ENCODE peak calls at places on chromosomes 16 and 17, in six cellular contexts. N, T, H, C, E and K are unnamed samples.

GRCh38 chr16:83068686-83069085 is 441.9 kb downstream of the CDH13 start:
- DNase-seq in N (no peak), T (no peak), H (peak; percentile 78), C (peak; percentile 4), E (no peak), K (peak; percentile 16)

GRCh38 chr16:84478172-84478948 is 26.1 kb downstream of the MEAK7 start:
- DNase-seq in N (no peak), T (no peak), H (peak; percentile 20), C (no peak), E (no peak), K (peak; percentile 38)

GRCh38 chr16:27098366-27099050 is 31.8 kb downstream of the C16orf82 start:
- DNase-seq in N (no peak), T (no peak), H (no peak), C (no peak), E (no peak), K (no peak)

GRCh38 chr17:28700830-28701492 is 10.7 kb downstream of the PROCA1 start:
- DNase-seq in N (no peak), T (no peak), H (no peak), C (no peak), E (no peak), K (no peak)

GRCh38 chr16:13376174-13376573 is 474.8 kb downstream of the SHISA9 start:
- DNase-seq in N (no peak), T (no peak), H (no peak), C (no peak), E (no peak), K (no peak)

GRCh38 chr17:36617773-36618172 is 16.4 kb downstream of the MRM1 start:
- DNase-seq in N (no peak), T (no peak), H (no peak), C (no peak), E (no peak), K (no peak)

GRCh38 chr16:72084445-72084844 is 9.0 kb downstream of the TXNL4B start:
- DNase-seq in N (no peak), T (no peak), H (no peak), C (no peak), E (no peak), K (no peak)

GRCh38 chr16:73191111-73192046 is 143.5 kb upstream of the ZFHX3 start:
- DNase-seq in N (no peak), T (no peak), H (no peak), C (no peak), E (no peak), K (no peak)

GRCh38 chr16:67928561-67929364 is 2.9 kb downstream of the CTRL start:
- DNase-seq in N (peak; percentile 78), T (peak; percentile 56), H (peak; percentile 66), C (peak; percentile 67), E (peak; percentile 75), K (peak; percentile 75)

GRCh38 chr17:4519361-4519788 is 20.7 kb downstream of the SPNS2 start:
- DNase-seq in N (no peak), T (no peak), H (no peak), C (peak; percentile 83), E (no peak), K (no peak)

GRCh38 chr17:83190601-83191387 is 111.4 kb downstream of the METRNL start:
- DNase-seq in N (no peak), T (no peak), H (no peak), C (no peak), E (no peak), K (no peak)

GRCh38 chr17:82023447-82024241 is 539 bp downstream of the LRRC45 start:
- DNase-seq in N (no peak), T (no peak), H (no peak), C (no peak), E (peak; percentile 34), K (no peak)

GRCh38 chr17:75619506-75620431 is 13.5 kb upstream of the SMIM5 start:
- DNase-seq in N (no peak), T (no peak), H (peak; percentile 50), C (no peak), E (no peak), K (peak; percentile 33)

GRCh38 chr16:90035902-90036301 is 16.6 kb upstream of the DBNDD1 start:
- DNase-seq in N (no peak), T (no peak), H (no peak), C (no peak), E (no peak), K (no peak)

GRCh38 chr16:30186444-30186781 is 3.0 kb downstream of the CORO1A start:
- DNase-seq in N (no peak), T (no peak), H (no peak), C (no peak), E (no peak), K (no peak)

GRCh38 chr17:19508327-19508867 is 25.3 kb upstream of the SLC47A1 start:
- DNase-seq in N (peak; percentile 63), T (no peak), H (no peak), C (peak; percentile 20), E (peak; percentile 52), K (no peak)

GRCh38 chr16:525123-525519 is 2.4 kb upstream of the CAPN15 start:
- DNase-seq in N (no peak), T (no peak), H (no peak), C (no peak), E (no peak), K (no peak)

GRCh38 chr16:89370601-89371000 is 119.8 kb downstream of the ANKRD11 start:
- DNase-seq in N (no peak), T (no peak), H (no peak), C (no peak), E (no peak), K (no peak)

GRCh38 chr17:64209983-64210382 is 53.1 kb downstream of the TEX2 start:
- DNase-seq in N (no peak), T (no peak), H (no peak), C (no peak), E (no peak), K (peak; percentile 30)

GRCh38 chr16:63928421-63928820 is 1193.4 kb downstream of the CDH11 start:
- DNase-seq in N (no peak), T (no peak), H (no peak), C (no peak), E (no peak), K (no peak)

GRCh38 chr17:42212382-42212781 is 18.1 kb upstream of the GHDC start:
- DNase-seq in N (no peak), T (no peak), H (no peak), C (no peak), E (no peak), K (no peak)

GRCh38 chr17:51087072-51087757 is 33.5 kb downstream of the SPAG9 start:
- DNase-seq in N (no peak), T (no peak), H (no peak), C (no peak), E (no peak), K (no peak)

GRCh38 chr16:3718019-3718391 is 681 bp upstream of the TRAP1 start:
- DNase-seq in N (no peak), T (no peak), H (no peak), C (no peak), E (no peak), K (peak; percentile 5)

GRCh38 chr17:81094224-81094743 is 59.3 kb downstream of the BAIAP2 start:
- DNase-seq in N (no peak), T (no peak), H (no peak), C (no peak), E (no peak), K (no peak)

GRCh38 chr17:37779554-37779953 is 34.7 kb upstream of the HNF1B start:
- DNase-seq in N (no peak), T (no peak), H (peak; percentile 60), C (no peak), E (no peak), K (peak; percentile 57)

GRCh38 chr16:56269824-56270684 is 78.8 kb downstream of the GNAO1 start:
- DNase-seq in N (no peak), T (no peak), H (peak; percentile 63), C (peak; percentile 38), E (peak; percentile 40), K (no peak)

GRCh38 chr16:13961099-13961811 is 41.3 kb downstream of the ERCC4 start:
- DNase-seq in N (no peak), T (no peak), H (peak; percentile 56), C (no peak), E (no peak), K (peak; percentile 25)

GRCh38 chr17:50195196-50195865 is 6.1 kb downstream of the COL1A1 start:
- DNase-seq in N (no peak), T (no peak), H (no peak), C (no peak), E (no peak), K (no peak)

GRCh38 chr17:6775871-6776405 is at the start of gene FBXO39:
- DNase-seq in N (no peak), T (no peak), H (peak; percentile 11), C (no peak), E (no peak), K (no peak)

GRCh38 chr17:54749157-54749556 is 151.5 kb upstream of the TOM1L1 start:
- DNase-seq in N (no peak), T (no peak), H (no peak), C (no peak), E (no peak), K (no peak)
- TF ChIP-seq CTCF in N (no peak), T (no peak), H (no peak), C (no peak), E (no peak), K (no peak)

GRCh38 chr17:44966348-44967025 is 1.6 kb downstream of the C1QL1 start:
- DNase-seq in N (peak; percentile 22), T (no peak), H (no peak), C (no peak), E (no peak), K (no peak)

GRCh38 chr17:44965491-44966234 is 2.4 kb downstream of the C1QL1 start:
- DNase-seq in N (no peak), T (no peak), H (no peak), C (no peak), E (no peak), K (no peak)

GRCh38 chr17:44960654-44961053 is 7.4 kb downstream of the C1QL1 start:
- DNase-seq in N (no peak), T (no peak), H (no peak), C (no peak), E (no peak), K (peak; percentile 50)

GRCh38 chr17:44959821-44960523 is 8.1 kb downstream of the C1QL1 start:
- DNase-seq in N (no peak), T (no peak), H (no peak), C (no peak), E (no peak), K (no peak)

DNA sequence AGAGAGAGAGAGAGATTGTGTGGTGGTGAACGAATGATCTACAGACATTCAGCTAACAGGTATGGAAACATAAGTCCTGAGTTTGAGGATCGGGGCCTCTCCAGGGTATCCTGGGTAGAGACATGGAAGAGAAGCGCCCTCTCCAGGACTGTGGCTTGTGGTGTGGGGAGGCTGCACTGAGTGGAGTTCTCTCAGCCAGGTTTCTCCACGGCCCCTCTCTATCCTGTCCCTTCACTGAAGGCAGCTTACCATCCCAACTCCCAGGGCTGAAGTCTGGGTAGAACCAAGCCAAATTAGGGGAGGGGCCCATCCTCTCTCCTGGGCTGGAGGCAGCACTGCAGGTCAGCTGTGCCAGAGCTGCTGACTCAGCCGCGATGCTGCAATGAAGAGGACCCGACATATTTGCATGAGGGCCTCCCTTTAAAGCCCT is 6.2 kb downstream of the C1QL1 start:
- DNase-seq in N (no peak), T (no peak), H (peak; percentile 26), C (no peak), E (no peak), K (no peak)
- TF ChIP-seq CTCF in N (no peak), T (no peak), H (no peak), C (no peak), E (no peak), K (no peak)

GRCh38 chr16:31871510-31871909 is 2.1 kb upstream of the ZNF267 start:
- DNase-seq in N (no peak), T (no peak), H (no peak), C (no peak), E (no peak), K (no peak)
- TF ChIP-seq CTCF in N (no peak), T (no peak), H (no peak), C (no peak), E (no peak), K (no peak)

GRCh38 chr16:60059141-60059540 is 1325.0 kb upstream of the GOT2 start:
- DNase-seq in N (no peak), T (no peak), H (no peak), C (no peak), E (no peak), K (no peak)
- TF ChIP-seq CTCF in N (no peak), T (no peak), H (no peak), C (no peak), E (no peak), K (no peak)